ENCODE peak calls at places on chromosomes 4 and X, in five cellular contexts. One of them, this sample, is unnamed.

GRCh38 chr4:131091896-131092295 is 1995.9 kb downstream of the C4orf33 start:
- DNase-seq in stimulated activated CD8-positive, alpha-beta memory T cell treated with anti-CD3 and anti-CD28 coated beads, Interleukin-7, amount 100 ng/mL, for 1 hour: no peak
- DNase-seq in tibial nerve: no peak
- DNase-seq in lung: no peak
- DNase-seq in choroid plexus epithelial cell: peak
- DNase-seq in this sample: no peak

GRCh38 chr4:8540072-8540471 is 40.1 kb upstream of the GPR78 start:
- DNase-seq in stimulated activated CD8-positive, alpha-beta memory T cell treated with anti-CD3 and anti-CD28 coated beads, Interleukin-7, amount 100 ng/mL, for 1 hour: no peak
- DNase-seq in lung: no peak
- DNase-seq in choroid plexus epithelial cell: no peak
- DNase-seq in tibial nerve: no peak
- DNase-seq in this sample: no peak

GRCh38 chr4:89723096-89723495 is 113.9 kb downstream of the SNCA start:
- DNase-seq in tibial nerve: no peak
- DNase-seq in lung: no peak
- DNase-seq in choroid plexus epithelial cell: no peak
- DNase-seq in stimulated activated CD8-positive, alpha-beta memory T cell treated with anti-CD3 and anti-CD28 coated beads, Interleukin-7, amount 100 ng/mL, for 1 hour: no peak
- DNase-seq in this sample: no peak

GRCh38 chrX:154372612-154373022 is 1.8 kb downstream of the FLNA start:
- DNase-seq in tibial nerve: no peak
- DNase-seq in lung: no peak
- DNase-seq in stimulated activated CD8-positive, alpha-beta memory T cell treated with anti-CD3 and anti-CD28 coated beads, Interleukin-7, amount 100 ng/mL, for 1 hour: no peak
- DNase-seq in choroid plexus epithelial cell: no peak
- DNase-seq in this sample: no peak

GRCh38 chr4:55549888-55550287 is 3.2 kb upstream of the CLOCK start:
- DNase-seq in tibial nerve: no peak
- DNase-seq in stimulated activated CD8-positive, alpha-beta memory T cell treated with anti-CD3 and anti-CD28 coated beads, Interleukin-7, amount 100 ng/mL, for 1 hour: no peak
- DNase-seq in choroid plexus epithelial cell: peak
- DNase-seq in lung: no peak
- DNase-seq in this sample: no peak

GRCh38 chrX:39242187-39242586 is 440.9 kb downstream of the MID1IP1 start:
- DNase-seq in lung: no peak
- DNase-seq in tibial nerve: no peak
- DNase-seq in stimulated activated CD8-positive, alpha-beta memory T cell treated with anti-CD3 and anti-CD28 coated beads, Interleukin-7, amount 100 ng/mL, for 1 hour: no peak
- DNase-seq in choroid plexus epithelial cell: peak
- DNase-seq in this sample: no peak

GRCh38 chr4:139014391-139015268 is 951 bp upstream of the NOCT start:
- DNase-seq in choroid plexus epithelial cell: peak
- DNase-seq in lung: peak
- DNase-seq in stimulated activated CD8-positive, alpha-beta memory T cell treated with anti-CD3 and anti-CD28 coated beads, Interleukin-7, amount 100 ng/mL, for 1 hour: no peak
- DNase-seq in tibial nerve: no peak
- DNase-seq in this sample: no peak

GRCh38 chr4:47705326-47705981 is 132.4 kb downstream of the CORIN start:
- DNase-seq in tibial nerve: no peak
- DNase-seq in lung: no peak
- DNase-seq in stimulated activated CD8-positive, alpha-beta memory T cell treated with anti-CD3 and anti-CD28 coated beads, Interleukin-7, amount 100 ng/mL, for 1 hour: no peak
- DNase-seq in choroid plexus epithelial cell: peak
- DNase-seq in this sample: no peak

GRCh38 chrX:69305333-69306062 is 140.2 kb upstream of the PJA1 start:
- DNase-seq in stimulated activated CD8-positive, alpha-beta memory T cell treated with anti-CD3 and anti-CD28 coated beads, Interleukin-7, amount 100 ng/mL, for 1 hour: no peak
- DNase-seq in tibial nerve: no peak
- DNase-seq in choroid plexus epithelial cell: no peak
- DNase-seq in lung: no peak
- DNase-seq in this sample: no peak

GRCh38 chr4:54439831-54440243 is 210.7 kb downstream of the PDGFRA start:
- DNase-seq in choroid plexus epithelial cell: peak
- DNase-seq in tibial nerve: no peak
- DNase-seq in lung: peak
- DNase-seq in stimulated activated CD8-positive, alpha-beta memory T cell treated with anti-CD3 and anti-CD28 coated beads, Interleukin-7, amount 100 ng/mL, for 1 hour: no peak
- DNase-seq in this sample: no peak

GRCh38 chr4:182261651-182262223 is 18.5 kb downstream of the TENM3 start:
- DNase-seq in stimulated activated CD8-positive, alpha-beta memory T cell treated with anti-CD3 and anti-CD28 coated beads, Interleukin-7, amount 100 ng/mL, for 1 hour: no peak
- DNase-seq in tibial nerve: no peak
- DNase-seq in choroid plexus epithelial cell: no peak
- DNase-seq in lung: no peak
- DNase-seq in this sample: no peak

GRCh38 chr4:1094336-1094690 is 19.1 kb downstream of the RNF212 start:
- DNase-seq in tibial nerve: no peak
- DNase-seq in stimulated activated CD8-positive, alpha-beta memory T cell treated with anti-CD3 and anti-CD28 coated beads, Interleukin-7, amount 100 ng/mL, for 1 hour: no peak
- DNase-seq in choroid plexus epithelial cell: no peak
- DNase-seq in lung: no peak
- DNase-seq in this sample: no peak